ENCODE peak calls at places on chromosomes 4 and X, in five cellular contexts. One of them, this sample, is unnamed.

GRCh38 chr4:25098964-25099843 is 61.0 kb downstream of the SEPSECS start:
- DNase-seq in H1: no peak
- DNase-seq in neuronal stem cell: no peak
- DNase-seq in trophoblast cell: peak; percentile 9
- DNase-seq in H9: no peak
- DNase-seq in this sample: no peak

GRCh38 chr4:2281575-2282343 is 19.9 kb upstream of the MXD4 start:
- DNase-seq in H9: no peak
- DNase-seq in H1: no peak
- DNase-seq in trophoblast cell: no peak
- DNase-seq in neuronal stem cell: no peak
- DNase-seq in this sample: no peak

GRCh38 chr4:10084651-10085320 is 31.8 kb downstream of the WDR1 start:
- DNase-seq in neuronal stem cell: no peak
- DNase-seq in H9: no peak
- DNase-seq in H1: no peak
- DNase-seq in trophoblast cell: no peak
- DNase-seq in this sample: no peak

GRCh38 chr4:7043521-7044414 is 596 bp downstream of the TADA2B start:
- DNase-seq in neuronal stem cell: no peak
- DNase-seq in trophoblast cell: peak; percentile 51
- DNase-seq in H1: peak; percentile 71
- DNase-seq in H9: no peak
- DNase-seq in this sample: peak; percentile 55

GRCh38 chrX:52359614-52360232 is 9.1 kb upstream of the XAGE2 start:
- DNase-seq in H1: no peak
- DNase-seq in neuronal stem cell: no peak
- DNase-seq in trophoblast cell: no peak
- DNase-seq in H9: no peak
- DNase-seq in this sample: no peak

GRCh38 chrX:82961129-82961528 is 547.0 kb upstream of the POU3F4 start:
- DNase-seq in trophoblast cell: no peak
- DNase-seq in neuronal stem cell: no peak
- DNase-seq in H9: peak; percentile 41
- DNase-seq in H1: no peak
- DNase-seq in this sample: no peak

GRCh38 chr4:141899541-141899940 is 263.2 kb downstream of the IL15 start:
- DNase-seq in H1: no peak
- DNase-seq in H9: no peak
- DNase-seq in neuronal stem cell: no peak
- DNase-seq in trophoblast cell: no peak
- DNase-seq in this sample: no peak

GRCh38 chr4:99657801-99658200 is at the start of gene C4orf54:
- DNase-seq in H9: no peak
- DNase-seq in trophoblast cell: peak; percentile 91
- DNase-seq in H1: no peak
- DNase-seq in neuronal stem cell: no peak
- DNase-seq in this sample: no peak

GRCh38 chrX:69424161-69424560 is 80.0 kb upstream of the NALF2 start:
- DNase-seq in H9: no peak
- DNase-seq in trophoblast cell: peak; percentile 32
- DNase-seq in neuronal stem cell: no peak
- DNase-seq in H1: no peak
- DNase-seq in this sample: peak; percentile 3

GRCh38 chr4:77014256-77014655 is 61.5 kb downstream of the CCNI start:
- DNase-seq in H1: no peak
- DNase-seq in neuronal stem cell: no peak
- DNase-seq in trophoblast cell: no peak
- DNase-seq in H9: no peak
- DNase-seq in this sample: no peak

GRCh38 chr4:77009511-77010120 is 60.1 kb downstream of the SEPTIN11 start:
- DNase-seq in H1: no peak
- DNase-seq in neuronal stem cell: no peak
- DNase-seq in H9: no peak
- DNase-seq in trophoblast cell: no peak
- DNase-seq in this sample: no peak

GRCh38 chr4:77012726-77013125 is 63.1 kb downstream of the CCNI start:
- DNase-seq in trophoblast cell: no peak
- DNase-seq in H1: no peak
- DNase-seq in neuronal stem cell: no peak
- DNase-seq in H9: no peak
- DNase-seq in this sample: no peak

GRCh38 chr4:77007358-77008230 is 58.0 kb downstream of the SEPTIN11 start:
- DNase-seq in H1: no peak
- DNase-seq in H9: no peak
- DNase-seq in neuronal stem cell: no peak
- DNase-seq in trophoblast cell: peak; percentile 38
- DNase-seq in this sample: peak; percentile 87

GRCh38 chr4:77010841-77011354 is 61.3 kb downstream of the SEPTIN11 start:
- DNase-seq in H9: no peak
- DNase-seq in trophoblast cell: no peak
- DNase-seq in neuronal stem cell: no peak
- DNase-seq in H1: no peak
- DNase-seq in this sample: peak; percentile 91
- H3K18ac ChIP-seq in H9: no peak overlapping the region
- H3K18ac ChIP-seq in trophoblast cell: no peak overlapping the region
- H3K18ac ChIP-seq in neuronal stem cell: no peak overlapping the region
- H3K18ac ChIP-seq in H1: no peak overlapping the region
- H3K18ac ChIP-seq in this sample: no peak overlapping the region

GRCh38 chr4:167144605-167145004 is 89.7 kb downstream of the SPOCK3 start:
- DNase-seq in H9: no peak
- DNase-seq in neuronal stem cell: no peak
- DNase-seq in H1: no peak
- DNase-seq in trophoblast cell: no peak
- DNase-seq in this sample: no peak

DNA sequence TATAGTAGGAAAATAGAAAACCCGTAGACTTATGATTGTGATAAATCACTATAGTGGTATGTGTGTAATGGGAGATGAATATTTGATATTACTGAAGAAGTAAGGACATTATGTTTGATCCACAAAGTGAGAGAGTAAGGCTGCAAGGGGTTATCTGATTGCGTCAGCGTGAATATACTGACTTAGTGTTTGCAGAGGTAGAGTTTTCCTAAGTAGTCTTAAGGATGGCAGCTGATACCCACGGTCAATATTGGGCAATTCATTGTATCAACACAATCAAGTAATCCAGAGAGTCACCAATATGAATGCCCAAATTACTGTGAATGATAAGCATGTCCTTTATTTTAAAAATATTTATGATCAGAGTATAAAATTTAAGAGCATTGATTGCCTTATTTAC is 83.7 kb downstream of the SPOCK3 start:
- DNase-seq in neuronal stem cell: no peak
- DNase-seq in trophoblast cell: no peak
- DNase-seq in H9: no peak
- DNase-seq in H1: no peak
- DNase-seq in this sample: no peak
- H2BK12ac ChIP-seq in neuronal stem cell: no peak overlapping the region
- H2BK12ac ChIP-seq in trophoblast cell: no peak overlapping the region
- H2BK12ac ChIP-seq in H9: no peak overlapping the region
- H2BK12ac ChIP-seq in H1: no peak overlapping the region
- H2BK12ac ChIP-seq in this sample: no peak overlapping the region

GRCh38 chr4:76756416-76756815 is 141.5 kb downstream of the SOWAHB start:
- DNase-seq in trophoblast cell: no peak
- DNase-seq in neuronal stem cell: no peak
- DNase-seq in H9: no peak
- DNase-seq in H1: no peak
- DNase-seq in this sample: no peak
- H3K79me1 ChIP-seq in trophoblast cell: peaks cover 27% of the 10 kb centered on the region
- H3K79me1 ChIP-seq in neuronal stem cell: peaks cover 2% of the 10 kb centered on the region
- H3K79me1 ChIP-seq in H9: no peaks in the 10 kb centered on the region
- H3K79me1 ChIP-seq in H1: no peaks in the 10 kb centered on the region
- H3K79me1 ChIP-seq in this sample: peaks cover 4% of the 10 kb centered on the region

GRCh38 chr4:168633474-168633873 is 136.6 kb downstream of the PALLD start:
- DNase-seq in trophoblast cell: no peak
- DNase-seq in H1: no peak
- DNase-seq in neuronal stem cell: no peak
- DNase-seq in H9: no peak
- DNase-seq in this sample: peak; percentile 67
- H3K18ac ChIP-seq in trophoblast cell: no peak overlapping the region
- H3K18ac ChIP-seq in H1: no peak overlapping the region
- H3K18ac ChIP-seq in neuronal stem cell: no peak overlapping the region
- H3K18ac ChIP-seq in H9: no peak overlapping the region
- H3K18ac ChIP-seq in this sample: no peak overlapping the region

GRCh38 chr4:26233350-26233749 is 87.5 kb upstream of the RBPJ start:
- DNase-seq in neuronal stem cell: no peak
- DNase-seq in trophoblast cell: no peak
- DNase-seq in H9: no peak
- DNase-seq in H1: no peak
- DNase-seq in this sample: no peak
- H2BK12ac ChIP-seq in neuronal stem cell: no peak overlapping the region
- H2BK12ac ChIP-seq in trophoblast cell: no peak overlapping the region
- H2BK12ac ChIP-seq in H9: no peak overlapping the region
- H2BK12ac ChIP-seq in H1: no peak overlapping the region
- H2BK12ac ChIP-seq in this sample: no peak overlapping the region

GRCh38 chr4:5878359-5878758 is 14.5 kb downstream of the CRMP1 start:
- DNase-seq in H9: no peak
- DNase-seq in neuronal stem cell: no peak
- DNase-seq in H1: no peak
- DNase-seq in trophoblast cell: no peak
- DNase-seq in this sample: no peak
- H3K79me1 ChIP-seq in H9: peaks cover 36% of the 10 kb centered on the region
- H3K79me1 ChIP-seq in neuronal stem cell: peaks cover 17% of the 10 kb centered on the region
- H3K79me1 ChIP-seq in H1: peaks cover 39% of the 10 kb centered on the region
- H3K79me1 ChIP-seq in trophoblast cell: no peaks in the 10 kb centered on the region
- H3K79me1 ChIP-seq in this sample: no peaks in the 10 kb centered on the region